ENCODE peak calls at places on chromosomes 2 and 18, in five cellular contexts. G, X, Z, R and Q are unnamed samples.

GRCh38 chr2:239529313-239530015 is 128.6 kb upstream of the HDAC4 start:
- DNase-seq in X (no peak), Z (no peak), R (no peak), G (no peak), Q (no peak)

GRCh38 chr18:22183647-22184161 is 14.3 kb downstream of the GATA6 start:
- DNase-seq in Z (no peak), R (no peak), X (no peak), G (no peak), Q (no peak)

GRCh38 chr2:32864337-32864736 is 82.4 kb upstream of the LTBP1 start:
- DNase-seq in R (peak; percentile 89), G (no peak), Z (no peak), X (no peak), Q (no peak)

GRCh38 chr2:11656671-11657101 is 13.3 kb downstream of the NTSR2 start:
- DNase-seq in Z (no peak), G (no peak), R (no peak), X (no peak), Q (no peak)

GRCh38 chr18:74714796-74715195 is 117.1 kb downstream of the ZNF407 start:
- DNase-seq in Z (no peak), X (no peak), G (no peak), R (no peak), Q (no peak)

GRCh38 chr2:46066116-46066515 is 231.1 kb upstream of the EPAS1 start:
- DNase-seq in R (no peak), G (no peak), X (no peak), Z (no peak), Q (no peak)

GRCh38 chr2:54240515-54241219 is 15.4 kb downstream of the TSPYL6 start:
- DNase-seq in R (peak; percentile 59), Z (no peak), G (no peak), X (no peak), Q (no peak)

GRCh38 chr2:202327887-202328286 is 48.2 kb upstream of the BMPR2 start:
- DNase-seq in X (no peak), R (no peak), Z (no peak), G (no peak), Q (no peak)

GRCh38 chr2:55425449-55425848 is 5.8 kb upstream of the CCDC88A start:
- DNase-seq in Z (no peak), R (peak; percentile 70), G (no peak), X (no peak), Q (no peak)

GRCh38 chr18:25650201-25650941 is 298.4 kb upstream of the ZNF521 start:
- DNase-seq in Z (peak; percentile 99), R (peak; percentile 99), G (no peak), X (no peak), Q (no peak)

GRCh38 chr2:75453696-75454095 is 107.0 kb downstream of the EVA1A start:
- DNase-seq in X (no peak), G (no peak), R (no peak), Z (no peak), Q (no peak)

GRCh38 chr18:33578371-33579146 is 540 bp downstream of the ASXL3 start:
- DNase-seq in Z (no peak), R (no peak), G (no peak), X (peak; percentile 34), Q (no peak)

GRCh38 chr18:68484241-68484640 is 230.7 kb downstream of the TMX3 start:
- DNase-seq in X (no peak), G (no peak), Z (no peak), R (no peak), Q (no peak)

GRCh38 chr2:1448009-1448408 is 34.7 kb downstream of the TPO start:
- DNase-seq in Z (no peak), G (no peak), X (no peak), R (no peak), Q (no peak)

GRCh38 chr18:13390196-13390595 is 171.6 kb downstream of the LDLRAD4 start:
- DNase-seq in X (no peak), R (no peak), Z (no peak), G (no peak), Q (no peak)

GRCh38 chr18:63236990-63237389 is 82.6 kb downstream of the BCL2 start:
- DNase-seq in R (no peak), G (no peak), X (no peak), Z (no peak), Q (no peak)

GRCh38 chr2:227376911-227377396 is 2.2 kb downstream of the TM4SF20 start:
- DNase-seq in X (no peak), G (no peak), Z (no peak), R (peak; percentile 61), Q (no peak)

GRCh38 chr2:72131916-72132841 is 15.5 kb downstream of the CYP26B1 start:
- DNase-seq in R (no peak), G (no peak), X (no peak), Z (no peak), Q (peak; percentile 8)

GRCh38 chr2:230922951-230923717 is 1.9 kb downstream of the GPR55 start:
- DNase-seq in X (no peak), G (no peak), Z (no peak), R (no peak), Q (no peak)

GRCh38 chr18:36496022-36496421 is 198.5 kb downstream of the FHOD3 start:
- DNase-seq in R (peak; percentile 52), G (no peak), X (no peak), Z (no peak), Q (no peak)

GRCh38 chr18:47050468-47050867 is 15.0 kb upstream of the ELOA2 start:
- DNase-seq in G (no peak), Z (peak; percentile 14), R (peak; percentile 64), X (no peak), Q (peak; percentile 2)

GRCh38 chr2:173858297-173858731 is 106.9 kb downstream of the SP3 start:
- DNase-seq in G (no peak), R (no peak), Z (no peak), X (no peak), Q (no peak)

GRCh38 chr2:109662889-109663288 is 48.7 kb downstream of the SOWAHC start:
- DNase-seq in X (no peak), G (no peak), R (no peak), Z (no peak), Q (no peak)

GRCh38 chr2:44722002-44722625 is 219.4 kb upstream of the SIX3 start:
- DNase-seq in Z (no peak), X (no peak), R (no peak), G (no peak), Q (no peak)

GRCh38 chr18:9838144-9838877 is 47.5 kb upstream of the TXNDC2 start:
- DNase-seq in R (peak; percentile 80), X (no peak), Z (no peak), G (no peak), Q (no peak)

GRCh38 chr2:127679680-127680361 is 4.5 kb upstream of the LIMS2 start:
- DNase-seq in X (no peak), G (no peak), R (no peak), Z (no peak), Q (no peak)

GRCh38 chr2:102796337-102796736 is 34.5 kb downstream of the TMEM182 start:
- DNase-seq in X (no peak), R (no peak), G (no peak), Z (no peak), Q (no peak)

GRCh38 chr18:55470826-55471225 is 117.2 kb downstream of the TCF4 start:
- DNase-seq in Z (no peak), X (no peak), R (no peak), G (no peak), Q (no peak)